ENCODE peak calls at places on chromosomes 3 and 15, in seven cellular contexts. N is ascending aorta, G is upper lobe of left lung, V is mucosa of descending colon, P is GM12865, S is astrocyte of the spinal cord, C is tibial artery. R is an unnamed sample.

GRCh38 chr15:32646304-32646703 is 4.8 kb downstream of the SCG5 start:
- DNase-seq in N (no peak), G (no peak), V (no peak), P (no peak), S (no peak), C (no peak), R (no peak)

GRCh38 chr3:46089237-46090011 is 62.1 kb upstream of the XCR1 start:
- DNase-seq in N (peak), G (peak), V (peak), P (peak), S (peak), C (peak), R (peak)

GRCh38 chr15:92803852-92804609 is 96.1 kb upstream of the CHD2 start:
- DNase-seq in N (peak), G (peak), V (peak), P (peak), S (peak), C (peak), R (peak)

GRCh38 chr15:30921781-30922371 is 18.2 kb downstream of the FAN1 start:
- DNase-seq in N (no peak), G (no peak), V (no peak), P (no peak), S (peak), C (no peak), R (no peak)

GRCh38 chr15:78620839-78621421 is at the start of gene CHRNA3:
- DNase-seq in N (no peak), G (peak), V (no peak), P (no peak), S (no peak), C (no peak), R (no peak)

GRCh38 chr15:82132742-82133141 is 86.9 kb upstream of the MEX3B start:
- DNase-seq in N (no peak), G (no peak), V (no peak), P (no peak), S (peak), C (no peak), R (no peak)

GRCh38 chr3:197528190-197528589 is 27.6 kb downstream of the BDH1 start:
- DNase-seq in N (no peak), G (no peak), V (no peak), P (no peak), S (no peak), C (no peak), R (no peak)

GRCh38 chr15:90879730-90880366 is 4.5 kb upstream of the FES start:
- DNase-seq in N (no peak), G (no peak), V (peak), P (no peak), S (no peak), C (no peak), R (no peak)

GRCh38 chr3:67202053-67202452 is 203.9 kb downstream of the KBTBD8 start:
- DNase-seq in N (no peak), G (no peak), V (no peak), P (no peak), S (no peak), C (no peak), R (no peak)

GRCh38 chr15:64947211-64947610 is 35.5 kb downstream of the ANKDD1A start:
- DNase-seq in N (no peak), G (no peak), V (no peak), P (no peak), S (no peak), C (no peak), R (no peak)

GRCh38 chr15:79430901-79431635 is 1.1 kb upstream of the MINAR1 start:
- DNase-seq in N (no peak), G (no peak), V (no peak), P (no peak), S (no peak), C (no peak), R (no peak)

GRCh38 chr3:188993140-188993539 is 178.6 kb upstream of the TPRG1 start:
- DNase-seq in N (no peak), G (no peak), V (no peak), P (no peak), S (no peak), C (no peak), R (no peak)

GRCh38 chr3:186109897-186110803 is 1.3 kb upstream of the ETV5 start:
- DNase-seq in N (no peak), G (peak), V (peak), P (no peak), S (no peak), C (no peak), R (no peak)

GRCh38 chr3:70531063-70531657 is 218.7 kb upstream of the MDFIC2 start:
- DNase-seq in N (no peak), G (no peak), V (no peak), P (peak), S (peak), C (no peak), R (no peak)

GRCh38 chr3:5192568-5193319 is 5.2 kb downstream of the EDEM1 start:
- DNase-seq in N (no peak), G (no peak), V (no peak), P (no peak), S (no peak), C (no peak), R (no peak)

GRCh38 chr3:128763967-128764366 is 38.0 kb downstream of the RAB7A start:
- DNase-seq in N (no peak), G (no peak), V (no peak), P (no peak), S (no peak), C (no peak), R (no peak)

GRCh38 chr3:44223274-44223673 is 18.4 kb upstream of the TOPAZ1 start:
- DNase-seq in N (no peak), G (no peak), V (no peak), P (no peak), S (peak), C (no peak), R (no peak)

GRCh38 chr15:78341057-78341763 is 1.1 kb downstream of the CRABP1 start:
- DNase-seq in N (no peak), G (no peak), V (peak), P (no peak), S (no peak), C (no peak), R (no peak)

GRCh38 chr15:74173545-74174215 is at the start of gene ISLR:
- DNase-seq in N (no peak), G (peak), V (no peak), P (no peak), S (peak), C (peak), R (no peak)

GRCh38 chr15:80674245-80674614 is 20.9 kb upstream of the ABHD17C start:
- DNase-seq in N (no peak), G (no peak), V (no peak), P (peak), S (no peak), C (no peak), R (peak)

GRCh38 chr3:53311882-53312281 is 35.5 kb downstream of the DCP1A start:
- DNase-seq in N (no peak), G (no peak), V (no peak), P (no peak), S (no peak), C (no peak), R (no peak)

GRCh38 chr15:78255421-78256043 is 8.8 kb upstream of the DNAJA4 start:
- DNase-seq in N (no peak), G (no peak), V (no peak), P (no peak), S (no peak), C (no peak), R (no peak)

GRCh38 chr3:140180603-140181002 is 245.6 kb downstream of the CLSTN2 start:
- DNase-seq in N (no peak), G (no peak), V (no peak), P (no peak), S (no peak), C (no peak), R (no peak)

GRCh38 chr3:46312996-46313395 is 40.9 kb upstream of the CCR2 start:
- DNase-seq in N (no peak), G (peak), V (no peak), P (no peak), S (no peak), C (peak), R (no peak)

GRCh38 chr15:91263632-91264477 is 163.8 kb downstream of the SV2B start:
- DNase-seq in N (peak), G (no peak), V (no peak), P (no peak), S (no peak), C (peak), R (no peak)

GRCh38 chr15:94381384-94381783 is 150.0 kb downstream of the MCTP2 start:
- DNase-seq in N (no peak), G (no peak), V (no peak), P (no peak), S (no peak), C (no peak), R (no peak)

GRCh38 chr3:55191911-55192787 is 264.3 kb upstream of the LRTM1 start:
- DNase-seq in N (no peak), G (no peak), V (no peak), P (no peak), S (peak), C (no peak), R (no peak)

GRCh38 chr3:149368201-149368849 is 9.1 kb downstream of the TM4SF1 start:
- DNase-seq in N (no peak), G (no peak), V (peak), P (no peak), S (no peak), C (no peak), R (no peak)

GRCh38 chr3:5767304-5767703 is 579.8 kb downstream of the EDEM1 start:
- DNase-seq in N (no peak), G (no peak), V (no peak), P (no peak), S (peak), C (no peak), R (no peak)

GRCh38 chr3:162073422-162073821 is 576.8 kb downstream of the OTOL1 start:
- DNase-seq in N (no peak), G (no peak), V (no peak), P (no peak), S (no peak), C (no peak), R (no peak)

GRCh38 chr15:40871749-40872617 is 2.1 kb downstream of the RHOV start:
- DNase-seq in N (no peak), G (peak), V (peak), P (peak), S (no peak), C (no peak), R (peak)

GRCh38 chr3:52775877-52776276 is 1.5 kb upstream of the ITIH1 start:
- DNase-seq in N (no peak), G (no peak), V (no peak), P (no peak), S (no peak), C (no peak), R (no peak)

GRCh38 chr3:109644332-109644731 is 307.0 kb upstream of the DPPA4 start:
- DNase-seq in N (no peak), G (no peak), V (no peak), P (no peak), S (no peak), C (no peak), R (no peak)
- TF ChIP-seq CTCF in N (no peak), G (no peak), V (no peak), P (no peak), S (no peak), C (no peak), R (no peak)

GRCh38 chr3:79491029-79491634 is 276.7 kb downstream of the ROBO1 start:
- DNase-seq in N (no peak), G (no peak), V (no peak), P (no peak), S (peak), C (no peak), R (no peak)

GRCh38 chr3:79488407-79488806 is 279.4 kb downstream of the ROBO1 start:
- DNase-seq in N (no peak), G (no peak), V (no peak), P (no peak), S (no peak), C (no peak), R (no peak)

DNA sequence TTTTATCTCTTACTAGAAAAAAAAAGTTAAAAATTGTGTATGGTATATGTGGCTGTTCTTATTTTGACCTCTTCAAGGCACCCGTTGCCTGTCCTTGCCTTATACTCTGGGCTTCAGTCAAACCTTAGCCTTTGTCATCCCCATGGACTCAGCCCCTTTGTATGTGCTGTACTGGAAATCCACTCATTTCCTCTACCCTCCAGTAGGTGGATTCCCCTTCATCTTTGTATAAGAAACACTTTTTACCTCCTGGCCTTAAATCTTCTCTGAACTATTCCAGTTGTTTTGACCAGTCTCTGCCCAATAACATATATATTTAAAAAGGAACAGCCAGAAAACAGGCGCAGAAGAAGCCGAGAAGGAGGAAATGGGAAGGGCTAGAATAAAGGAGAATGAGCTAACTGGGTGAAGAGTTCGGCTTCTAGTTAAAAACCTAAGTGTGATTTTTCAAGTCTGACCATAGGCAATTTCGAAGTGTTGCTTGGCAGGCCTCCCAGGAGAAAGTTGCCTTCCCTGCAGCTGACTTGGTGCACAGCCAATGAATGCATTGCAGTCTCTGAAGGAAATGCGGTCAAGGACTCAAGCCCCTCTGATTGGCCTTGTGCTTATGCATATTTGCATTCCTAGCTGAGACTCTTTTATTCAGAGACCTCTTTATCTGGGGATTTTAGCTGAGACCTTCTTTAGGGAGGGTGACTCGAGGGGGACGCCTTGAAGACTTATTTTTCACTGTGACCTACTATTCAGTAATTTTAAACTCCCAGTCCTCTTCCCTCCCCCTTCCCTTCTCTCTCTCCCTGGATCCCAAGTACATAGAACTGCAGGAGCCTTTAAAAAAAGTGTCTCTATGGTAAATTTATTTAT is 277.4 kb downstream of the ROBO1 start:
- DNase-seq in N (no peak), G (peak), V (peak), P (no peak), S (peak), C (peak), R (no peak)
- TF ChIP-seq CTCF in N (no peak), G (no peak), V (no peak), P (no peak), S (peak), C (no peak), R (no peak)

DNA sequence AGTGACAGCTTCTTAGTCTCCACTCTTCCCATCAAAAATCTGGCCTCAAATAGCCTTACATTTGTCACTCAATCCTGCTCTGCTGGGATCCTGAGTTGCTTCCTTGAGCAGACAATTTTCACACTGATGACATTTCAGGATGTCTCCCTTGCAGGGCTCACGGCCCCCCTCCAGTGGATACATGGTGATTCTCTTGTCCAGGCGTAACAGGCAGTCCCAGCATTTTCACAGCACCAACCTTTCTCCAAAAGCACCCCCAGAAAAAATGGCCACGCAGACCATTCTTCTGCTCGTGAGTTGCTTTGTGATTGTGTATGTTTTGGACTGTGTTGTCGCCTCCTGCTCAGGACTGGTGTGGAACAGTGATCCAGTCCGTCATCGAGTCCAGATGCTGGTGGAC is 47.4 kb upstream of the WNT7A start:
- DNase-seq in N (no peak), G (no peak), V (no peak), P (no peak), S (no peak), C (no peak), R (no peak)
- TF ChIP-seq CTCF in N (no peak), G (no peak), V (no peak), P (no peak), S (no peak), C (no peak), R (no peak)

DNA sequence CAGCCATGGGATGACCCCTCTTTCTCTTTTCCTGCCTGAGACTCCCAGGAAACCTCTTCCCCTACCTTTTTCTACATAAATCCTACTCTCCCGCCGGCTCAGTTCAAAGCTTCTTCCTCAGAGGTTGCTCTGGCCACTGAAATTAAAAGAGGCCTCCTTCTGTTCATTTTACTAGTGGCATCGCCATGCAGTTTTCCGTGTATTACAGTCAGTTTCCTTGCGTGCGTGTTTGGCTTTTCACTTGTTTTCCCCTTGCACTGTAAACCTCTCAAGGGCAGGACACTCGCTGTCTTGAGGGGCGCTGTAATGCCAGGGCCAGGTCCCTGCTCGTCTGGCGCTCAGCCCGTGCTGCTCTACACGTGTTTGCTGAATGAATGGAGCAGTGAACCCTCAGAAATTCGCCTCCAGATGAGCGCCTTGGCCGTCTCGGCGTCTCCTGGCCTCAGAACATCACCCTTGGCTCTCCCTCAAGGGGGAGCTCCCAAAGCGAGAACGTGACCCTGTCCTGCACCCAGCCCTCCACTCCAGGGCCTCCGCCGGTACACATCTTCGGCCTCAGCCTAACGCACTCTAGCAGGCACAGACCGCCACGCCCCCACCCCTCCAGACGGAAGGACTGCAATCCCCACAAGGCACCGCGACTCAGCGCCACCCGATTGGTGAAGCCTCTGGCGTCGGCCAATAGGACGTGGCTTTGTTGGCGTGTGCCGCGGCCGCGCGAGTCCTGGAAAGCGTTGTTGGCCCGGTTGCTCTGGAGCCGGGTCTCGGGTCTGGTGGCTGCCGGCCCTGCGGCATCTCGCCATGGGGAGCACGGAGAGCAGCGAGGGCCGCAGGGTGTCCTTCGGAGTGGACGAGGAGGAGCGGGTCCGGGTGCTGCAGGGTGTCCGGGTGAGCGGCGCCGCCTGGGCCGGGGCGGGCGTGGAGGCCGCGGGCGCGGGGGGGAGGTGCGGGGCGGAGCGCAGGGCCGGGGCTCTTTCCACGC is at the start of gene CHCHD6:
- DNase-seq in N (peak), G (peak), V (peak), P (peak), S (peak), C (peak), R (peak)
- TF ChIP-seq CTCF in N (peak), G (no peak), V (no peak), P (no peak), S (no peak), C (no peak), R (no peak)

DNA sequence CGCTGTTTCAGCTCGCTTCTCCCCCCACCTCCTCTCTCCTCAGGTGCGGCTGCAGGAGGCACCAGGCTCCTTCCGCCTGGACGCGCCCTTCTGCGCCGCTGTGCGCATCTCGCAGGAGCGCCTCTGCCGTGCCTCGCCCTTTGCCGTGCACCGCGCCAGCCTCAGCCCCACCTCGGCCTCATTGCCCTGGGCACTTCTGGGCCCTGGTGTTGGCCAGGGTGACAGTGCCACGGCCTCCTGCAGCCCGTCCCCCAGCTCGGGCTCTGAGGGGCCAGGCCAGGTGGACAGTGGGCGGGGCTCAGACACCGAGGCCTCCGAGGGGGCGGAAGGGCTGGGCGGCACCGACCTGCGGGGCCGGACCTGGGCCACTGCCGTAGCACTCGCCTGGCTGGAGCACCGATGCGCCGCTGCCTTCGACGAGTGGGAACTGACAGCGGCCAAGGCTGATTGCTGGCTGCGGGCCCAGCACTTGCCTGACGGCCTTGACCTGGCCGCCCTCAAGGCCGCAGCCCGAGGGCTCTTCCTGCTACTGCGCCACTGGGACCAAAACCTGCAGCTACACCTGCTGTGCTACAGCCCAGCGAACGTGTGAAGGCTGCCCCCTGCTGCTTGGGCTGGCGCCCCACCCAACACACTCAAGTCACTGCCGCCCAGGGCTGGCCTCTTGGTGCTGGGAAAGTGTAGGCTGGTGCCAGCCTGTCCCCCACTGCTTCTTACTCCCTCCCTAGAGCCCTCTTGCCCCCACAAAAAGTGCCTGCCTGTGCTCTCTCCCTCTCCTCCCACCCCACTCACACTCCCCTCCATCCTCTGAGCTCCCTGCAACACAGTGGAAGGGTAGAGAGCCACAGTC is 7.1 kb downstream of the ALG3 start:
- DNase-seq in N (no peak), G (peak), V (peak), P (peak), S (peak), C (no peak), R (peak)
- TF ChIP-seq CTCF in N (no peak), G (peak), V (peak), P (no peak), S (peak), C (peak), R (peak)

GRCh38 chr3:102174832-102175374 is 259.9 kb upstream of the ZPLD1 start:
- DNase-seq in N (no peak), G (no peak), V (no peak), P (no peak), S (no peak), C (no peak), R (no peak)

GRCh38 chr3:102174312-102174712 is 260.5 kb upstream of the ZPLD1 start:
- DNase-seq in N (no peak), G (no peak), V (no peak), P (no peak), S (peak), C (no peak), R (no peak)

GRCh38 chr3:102177075-102177755 is 257.6 kb upstream of the ZPLD1 start:
- DNase-seq in N (no peak), G (no peak), V (no peak), P (no peak), S (no peak), C (no peak), R (no peak)

GRCh38 chr3:102178817-102179216 is 256.0 kb upstream of the ZPLD1 start:
- DNase-seq in N (no peak), G (no peak), V (no peak), P (no peak), S (no peak), C (no peak), R (no peak)

GRCh38 chr3:102176393-102176792 is 258.4 kb upstream of the ZPLD1 start:
- DNase-seq in N (no peak), G (no peak), V (no peak), P (no peak), S (no peak), C (no peak), R (no peak)
- TF ChIP-seq CTCF in N (no peak), G (no peak), V (no peak), P (no peak), S (no peak), C (no peak), R (no peak)

R was measured in GM13976.